ENCODE peak calls at places on chromosomes 1 and 21, in six cellular contexts. H is T-helper 2 cell; B is activated CD8-positive, alpha-beta T cell treated with anti-CD3 and anti-CD28 coated beads, Interleukin-2, amount 10 ng/mL, durations not matched to agents 7 days and 5 days; L is activated effector memory CD4-positive, alpha-beta T cell treated with Interleukin-2 at 50 U/mL for 16 hours; Z is NCI-H748 treated with DMSO at 0.1 percent for 48 hours; W is COLO829. K is an unnamed sample.

GRCh38 chr1:208047975-208048374 is 137.1 kb upstream of the CD34 start:
- DNase-seq in H (no peak), B (no peak), L (no peak), Z (no peak), W (no peak), K (no peak)

GRCh38 chr1:154431586-154432373 is 26.6 kb downstream of the IL6R start:
- DNase-seq in H (no peak), B (no peak), L (no peak), Z (no peak), W (no peak), K (no peak)

GRCh38 chr1:43305461-43305860 is 4.7 kb downstream of the TIE1 start:
- DNase-seq in H (no peak), B (no peak), L (no peak), Z (no peak), W (no peak), K (no peak)

GRCh38 chr21:36188081-36188681 is 31.6 kb downstream of the DOP1B start:
- DNase-seq in H (no peak), B (no peak), L (no peak), Z (peak; percentile 53), W (no peak), K (peak; percentile 96)

GRCh38 chr1:182622795-182623528 is 18.8 kb upstream of the RGS16 start:
- DNase-seq in H (no peak), B (no peak), L (no peak), Z (no peak), W (no peak), K (no peak)

GRCh38 chr21:21968810-21969588 is 970.8 kb downstream of the NCAM2 start:
- DNase-seq in H (no peak), B (no peak), L (no peak), Z (peak; percentile 86), W (no peak), K (no peak)

GRCh38 chr1:235549361-235550139 is 45.3 kb upstream of the B3GALNT2 start:
- DNase-seq in H (no peak), B (no peak), L (no peak), Z (no peak), W (no peak), K (no peak)

GRCh38 chr1:148388260-148389026 is 94.7 kb downstream of the PPIAL4G start:
- DNase-seq in H (peak; percentile 59), B (peak; percentile 93), L (peak; percentile 81), Z (peak; percentile 81), W (peak; percentile 88), K (peak; percentile 94)

GRCh38 chr1:224177356-224177999 is 5.6 kb upstream of the DEGS1 start:
- DNase-seq in H (no peak), B (no peak), L (no peak), Z (no peak), W (no peak), K (no peak)

GRCh38 chr1:218620956-218621355 is 275.8 kb downstream of the TGFB2 start:
- DNase-seq in H (no peak), B (no peak), L (no peak), Z (no peak), W (no peak), K (no peak)

GRCh38 chr1:152533327-152533938 is 19.2 kb downstream of the CRCT1 start:
- DNase-seq in H (no peak), B (peak; percentile 34), L (no peak), Z (no peak), W (peak; percentile 48), K (peak; percentile 10)

GRCh38 chr1:24381256-24381655 is 32.3 kb downstream of the STPG1 start:
- DNase-seq in H (no peak), B (peak; percentile 6), L (no peak), Z (no peak), W (no peak), K (no peak)

GRCh38 chr21:14900058-14900457 is 164.7 kb downstream of the NRIP1 start:
- DNase-seq in H (no peak), B (no peak), L (no peak), Z (no peak), W (no peak), K (no peak)

GRCh38 chr1:26177182-26177684 is at the start of gene CNKSR1:
- DNase-seq in H (no peak), B (no peak), L (no peak), Z (no peak), W (no peak), K (no peak)

GRCh38 chr1:65399003-65399402 is 21.5 kb upstream of the LEPR start:
- DNase-seq in H (no peak), B (no peak), L (no peak), Z (no peak), W (no peak), K (no peak)

GRCh38 chr1:216462061-216462775 is 39.0 kb upstream of the USH2A start:
- DNase-seq in H (no peak), B (no peak), L (no peak), Z (no peak), W (peak; percentile 28), K (no peak)

GRCh38 chr1:215543191-215543606 is 23.9 kb upstream of the KCTD3 start:
- DNase-seq in H (no peak), B (no peak), L (no peak), Z (no peak), W (peak; percentile 22), K (no peak)

GRCh38 chr1:26856604-26857469 is 6.1 kb upstream of the SFN start:
- DNase-seq in H (no peak), B (no peak), L (no peak), Z (no peak), W (no peak), K (peak; percentile 41)

GRCh38 chr1:182126272-182126800 is 64.8 kb upstream of the ZNF648 start:
- DNase-seq in H (no peak), B (no peak), L (no peak), Z (no peak), W (no peak), K (no peak)

GRCh38 chr1:30413111-30413440 is 310.3 kb downstream of the MATN1 start:
- DNase-seq in H (no peak), B (peak; percentile 14), L (no peak), Z (no peak), W (no peak), K (no peak)

GRCh38 chr1:98221926-98222325 is 301.1 kb upstream of the DPYD start:
- DNase-seq in H (no peak), B (no peak), L (no peak), Z (peak; percentile 6), W (peak; percentile 46), K (no peak)

GRCh38 chr1:167499106-167499505 is 19.2 kb downstream of the CD247 start:
- DNase-seq in H (no peak), B (peak; percentile 43), L (no peak), Z (no peak), W (no peak), K (no peak)

GRCh38 chr1:1231400-1232223 is at the start of gene SDF4:
- DNase-seq in H (peak; percentile 95), B (peak; percentile 97), L (peak; percentile 95), Z (peak; percentile 79), W (peak; percentile 96), K (peak; percentile 92)

GRCh38 chr1:153789478-153790148 is 14.4 kb downstream of the SLC27A3 start:
- DNase-seq in H (no peak), B (no peak), L (no peak), Z (no peak), W (no peak), K (peak; percentile 59)

GRCh38 chr1:27099904-27100796 is 54.8 kb downstream of the SLC9A1 start:
- DNase-seq in H (no peak), B (no peak), L (no peak), Z (no peak), W (no peak), K (no peak)

GRCh38 chr1:6386371-6386949 is 7.1 kb downstream of the ACOT7 start:
- DNase-seq in H (no peak), B (no peak), L (no peak), Z (no peak), W (peak; percentile 48), K (no peak)

GRCh38 chr1:184881941-184882648 is 92.2 kb downstream of the NIBAN1 start:
- DNase-seq in H (no peak), B (no peak), L (no peak), Z (no peak), W (no peak), K (no peak)

GRCh38 chr1:45299981-45300668 is 26.6 kb upstream of the HPDL start:
- DNase-seq in H (no peak), B (peak; percentile 60), L (peak; percentile 7), Z (peak; percentile 58), W (peak; percentile 57), K (peak; percentile 88)